ENCODE peak calls at places on chromosome 3, in nine cellular contexts. H is activated CD4-positive, alpha-beta T cell treated with anti-CD3 and anti-CD28 coated beads, Interleukin-2, amount 10 ng/mL, durations not matched to agents 7 days and 5 days; W is fibroblast of lung; L is activated CD4-positive, CD25-positive, alpha-beta regulatory T cell treated with anti-CD3 and anti-CD28 coated beads, Interleukin-2, amount 50 U/mL, for 16 hours; B is B cell; V is activated CD8-positive, alpha-beta memory T cell treated with anti-CD3 and anti-CD28 coated beads for 4 hours; C is stimulated activated CD4-positive, alpha-beta T cell treated with anti-CD3 and anti-CD28 coated beads, Interleukin-2, amount 100 ng/mL, for 48 hours; G is NCI-H1417 treated with DMSO at 0.1 percent for 48 hours; Y is LoVo. U is an unnamed sample.

GRCh38 chr3:89649431-89649830 is 542.0 kb downstream of the EPHA3 start:
- DNase-seq in H (no peak), W (no peak), L (no peak), B (no peak), V (no peak), C (no peak), G (no peak), Y (no peak), U (no peak)

GRCh38 chr3:185457376-185457775 is 41.5 kb downstream of the TMEM41A start:
- DNase-seq in H (no peak), W (no peak), L (no peak), B (no peak), V (no peak), C (no peak), G (no peak), Y (no peak), U (no peak)

GRCh38 chr3:10185804-10186762 is 21.4 kb downstream of the IRAK2 start:
- DNase-seq in H (peak), W (no peak), L (no peak), B (no peak), V (no peak), C (no peak), G (no peak), Y (no peak), U (no peak)

GRCh38 chr3:15291589-15292541 is 40.5 kb downstream of the SH3BP5 start:
- DNase-seq in H (peak), W (peak), L (no peak), B (peak), V (peak), C (no peak), G (no peak), Y (no peak), U (no peak)

GRCh38 chr3:179615458-179616173 is 11.0 kb downstream of the NDUFB5 start:
- DNase-seq in H (no peak), W (peak), L (no peak), B (no peak), V (no peak), C (no peak), G (no peak), Y (no peak), U (no peak)

GRCh38 chr3:129003578-129004112 is 2.5 kb downstream of the EFCC1 start:
- DNase-seq in H (peak), W (no peak), L (no peak), B (peak), V (no peak), C (peak), G (peak), Y (peak), U (no peak)

GRCh38 chr3:57783186-57784088 is 27.3 kb downstream of the SLMAP start:
- DNase-seq in H (no peak), W (peak), L (no peak), B (no peak), V (no peak), C (no peak), G (no peak), Y (no peak), U (no peak)

GRCh38 chr3:138448631-138449030 is 14.2 kb downstream of the ESYT3 start:
- DNase-seq in H (no peak), W (no peak), L (no peak), B (no peak), V (no peak), C (no peak), G (no peak), Y (no peak), U (no peak)

U was measured in NCI-H1436 treated with DMSO at 0.1 percent for 48 hours.